ENCODE peak calls at places on chromosomes 5 and 9, in seven cellular contexts. One of them, this sample, is unnamed.

GRCh38 chr5:174825587-174825986 is 101.2 kb downstream of the MSX2 start:
- DNase-seq in GM06990: no peak
- DNase-seq in heart right ventricle: no peak
- DNase-seq in astrocyte: peak; percentile 79
- DNase-seq in cardiac muscle cell: no peak
- DNase-seq in A549: no peak
- DNase-seq in brain microvascular endothelial cell: peak; percentile 60
- DNase-seq in this sample: no peak

GRCh38 chr5:24788829-24789509 is 144.2 kb upstream of the CDH10 start:
- DNase-seq in brain microvascular endothelial cell: no peak
- DNase-seq in GM06990: no peak
- DNase-seq in cardiac muscle cell: no peak
- DNase-seq in astrocyte: peak; percentile 93
- DNase-seq in A549: peak; percentile 3
- DNase-seq in heart right ventricle: no peak
- DNase-seq in this sample: no peak

GRCh38 chr9:137129089-137129455 is 9.9 kb upstream of the GRIN1 start:
- DNase-seq in A549: peak; percentile 51
- DNase-seq in GM06990: peak; percentile 48
- DNase-seq in heart right ventricle: no peak
- DNase-seq in brain microvascular endothelial cell: peak; percentile 17
- DNase-seq in astrocyte: no peak
- DNase-seq in cardiac muscle cell: no peak
- DNase-seq in this sample: no peak

GRCh38 chr9:6006968-6007769 is 8.3 kb downstream of the RANBP6 start:
- DNase-seq in astrocyte: peak; percentile 75
- DNase-seq in GM06990: peak; percentile 93
- DNase-seq in brain microvascular endothelial cell: peak; percentile 85
- DNase-seq in A549: peak; percentile 93
- DNase-seq in heart right ventricle: peak; percentile 81
- DNase-seq in cardiac muscle cell: peak; percentile 92
- DNase-seq in this sample: peak; percentile 63

GRCh38 chr5:27015758-27016157 is 22.6 kb downstream of the CDH9 start:
- DNase-seq in astrocyte: no peak
- DNase-seq in heart right ventricle: no peak
- DNase-seq in A549: no peak
- DNase-seq in brain microvascular endothelial cell: no peak
- DNase-seq in GM06990: no peak
- DNase-seq in cardiac muscle cell: no peak
- DNase-seq in this sample: no peak

GRCh38 chr9:97510797-97511761 is 9.6 kb downstream of the TMOD1 start:
- DNase-seq in brain microvascular endothelial cell: peak; percentile 76
- DNase-seq in heart right ventricle: peak; percentile 27
- DNase-seq in GM06990: peak; percentile 82
- DNase-seq in A549: peak; percentile 51
- DNase-seq in astrocyte: peak; percentile 80
- DNase-seq in cardiac muscle cell: no peak
- DNase-seq in this sample: no peak

GRCh38 chr5:74575741-74576538 is 64.6 kb downstream of the ENC1 start:
- DNase-seq in A549: no peak
- DNase-seq in cardiac muscle cell: no peak
- DNase-seq in brain microvascular endothelial cell: peak; percentile 78
- DNase-seq in GM06990: no peak
- DNase-seq in heart right ventricle: no peak
- DNase-seq in astrocyte: peak; percentile 93
- DNase-seq in this sample: no peak

GRCh38 chr5:149550608-149551226 is 522 bp downstream of the CSNK1A1 start:
- DNase-seq in heart right ventricle: no peak
- DNase-seq in GM06990: no peak
- DNase-seq in A549: no peak
- DNase-seq in brain microvascular endothelial cell: no peak
- DNase-seq in cardiac muscle cell: peak; percentile 21
- DNase-seq in astrocyte: no peak
- DNase-seq in this sample: no peak

GRCh38 chr9:112061152-112061740 is 113.9 kb downstream of the SUSD1 start:
- DNase-seq in astrocyte: peak; percentile 99
- DNase-seq in A549: peak; percentile 80
- DNase-seq in heart right ventricle: peak; percentile 63
- DNase-seq in GM06990: peak; percentile 65
- DNase-seq in brain microvascular endothelial cell: peak; percentile 97
- DNase-seq in cardiac muscle cell: no peak
- DNase-seq in this sample: no peak

GRCh38 chr5:102856374-102856748 is 101.3 kb downstream of the PAM start:
- DNase-seq in heart right ventricle: no peak
- DNase-seq in cardiac muscle cell: no peak
- DNase-seq in GM06990: no peak
- DNase-seq in brain microvascular endothelial cell: peak; percentile 9
- DNase-seq in astrocyte: peak; percentile 54
- DNase-seq in A549: no peak
- DNase-seq in this sample: no peak

GRCh38 chr9:38432922-38433510 is 8.8 kb upstream of the IGFBPL1 start:
- DNase-seq in astrocyte: peak; percentile 22
- DNase-seq in heart right ventricle: no peak
- DNase-seq in cardiac muscle cell: peak; percentile 53
- DNase-seq in GM06990: no peak
- DNase-seq in A549: peak; percentile 60
- DNase-seq in brain microvascular endothelial cell: no peak
- DNase-seq in this sample: peak; percentile 37

GRCh38 chr5:145681686-145682085 is 153.5 kb downstream of the PRELID2 start:
- DNase-seq in A549: peak; percentile 74
- DNase-seq in brain microvascular endothelial cell: peak; percentile 85
- DNase-seq in astrocyte: peak; percentile 57
- DNase-seq in GM06990: peak; percentile 3
- DNase-seq in heart right ventricle: peak; percentile 46
- DNase-seq in cardiac muscle cell: peak; percentile 74
- DNase-seq in this sample: peak; percentile 46

GRCh38 chr9:93216072-93216364 is 32.1 kb downstream of the WNK2 start:
- DNase-seq in A549: no peak
- DNase-seq in astrocyte: no peak
- DNase-seq in GM06990: no peak
- DNase-seq in brain microvascular endothelial cell: no peak
- DNase-seq in cardiac muscle cell: no peak
- DNase-seq in heart right ventricle: no peak
- DNase-seq in this sample: no peak

GRCh38 chr5:17118631-17119030 is 98.8 kb upstream of the BASP1 start:
- DNase-seq in A549: peak; percentile 92
- DNase-seq in heart right ventricle: peak; percentile 57
- DNase-seq in cardiac muscle cell: no peak
- DNase-seq in astrocyte: peak; percentile 94
- DNase-seq in GM06990: no peak
- DNase-seq in brain microvascular endothelial cell: peak; percentile 99
- DNase-seq in this sample: no peak

GRCh38 chr9:97811534-97812246 is 41.3 kb upstream of the FOXE1 start:
- DNase-seq in A549: no peak
- DNase-seq in GM06990: no peak
- DNase-seq in astrocyte: peak; percentile 59
- DNase-seq in cardiac muscle cell: no peak
- DNase-seq in brain microvascular endothelial cell: peak; percentile 42
- DNase-seq in heart right ventricle: no peak
- DNase-seq in this sample: no peak

GRCh38 chr5:34584165-34584564 is 72.0 kb upstream of the RAI14 start:
- DNase-seq in heart right ventricle: no peak
- DNase-seq in GM06990: no peak
- DNase-seq in cardiac muscle cell: no peak
- DNase-seq in A549: no peak
- DNase-seq in brain microvascular endothelial cell: no peak
- DNase-seq in astrocyte: no peak
- DNase-seq in this sample: no peak

GRCh38 chr5:176653986-176654385 is 6.7 kb downstream of the TSPAN17 start:
- DNase-seq in cardiac muscle cell: no peak
- DNase-seq in A549: no peak
- DNase-seq in heart right ventricle: no peak
- DNase-seq in GM06990: no peak
- DNase-seq in astrocyte: no peak
- DNase-seq in brain microvascular endothelial cell: no peak
- DNase-seq in this sample: no peak

GRCh38 chr9:98109052-98109451 is 10.0 kb downstream of the TRIM14 start:
- DNase-seq in heart right ventricle: no peak
- DNase-seq in A549: no peak
- DNase-seq in brain microvascular endothelial cell: no peak
- DNase-seq in cardiac muscle cell: no peak
- DNase-seq in GM06990: no peak
- DNase-seq in astrocyte: no peak
- DNase-seq in this sample: no peak

GRCh38 chr9:93083592-93084470 is 12.2 kb upstream of the CARD19 start:
- DNase-seq in cardiac muscle cell: no peak
- DNase-seq in brain microvascular endothelial cell: no peak
- DNase-seq in A549: no peak
- DNase-seq in GM06990: no peak
- DNase-seq in heart right ventricle: no peak
- DNase-seq in astrocyte: no peak
- DNase-seq in this sample: no peak

GRCh38 chr9:108746864-108747263 is 108.9 kb downstream of the ACTL7B start:
- DNase-seq in A549: no peak
- DNase-seq in GM06990: no peak
- DNase-seq in brain microvascular endothelial cell: peak; percentile 23
- DNase-seq in cardiac muscle cell: no peak
- DNase-seq in astrocyte: peak; percentile 8
- DNase-seq in heart right ventricle: no peak
- DNase-seq in this sample: no peak

GRCh38 chr9:70049236-70049635 is 5.6 kb downstream of the MAMDC2 start:
- DNase-seq in heart right ventricle: peak; percentile 88
- DNase-seq in cardiac muscle cell: no peak
- DNase-seq in astrocyte: peak; percentile 59
- DNase-seq in GM06990: no peak
- DNase-seq in A549: no peak
- DNase-seq in brain microvascular endothelial cell: peak; percentile 72
- DNase-seq in this sample: peak; percentile 44

GRCh38 chr5:56270058-56270457 is 36.9 kb upstream of the ANKRD55 start:
- DNase-seq in brain microvascular endothelial cell: no peak
- DNase-seq in heart right ventricle: no peak
- DNase-seq in A549: peak; percentile 18
- DNase-seq in astrocyte: no peak
- DNase-seq in GM06990: no peak
- DNase-seq in cardiac muscle cell: peak; percentile 14
- DNase-seq in this sample: no peak

GRCh38 chr9:113568481-113569321 is 105.2 kb downstream of the RGS3 start:
- DNase-seq in heart right ventricle: no peak
- DNase-seq in cardiac muscle cell: no peak
- DNase-seq in astrocyte: no peak
- DNase-seq in A549: no peak
- DNase-seq in brain microvascular endothelial cell: no peak
- DNase-seq in GM06990: no peak
- DNase-seq in this sample: no peak

GRCh38 chr5:96226941-96227552 is 206.0 kb downstream of the PCSK1 start:
- DNase-seq in GM06990: no peak
- DNase-seq in cardiac muscle cell: no peak
- DNase-seq in brain microvascular endothelial cell: peak; percentile 91
- DNase-seq in A549: peak; percentile 19
- DNase-seq in astrocyte: peak; percentile 96
- DNase-seq in heart right ventricle: no peak
- DNase-seq in this sample: no peak

GRCh38 chr5:142149363-142149762 is 40.8 kb downstream of the NDFIP1 start:
- DNase-seq in heart right ventricle: no peak
- DNase-seq in GM06990: no peak
- DNase-seq in cardiac muscle cell: no peak
- DNase-seq in A549: no peak
- DNase-seq in astrocyte: no peak
- DNase-seq in brain microvascular endothelial cell: no peak
- DNase-seq in this sample: no peak

GRCh38 chr9:92341578-92341977 is 15.8 kb downstream of the CENPP start:
- DNase-seq in astrocyte: no peak
- DNase-seq in heart right ventricle: no peak
- DNase-seq in brain microvascular endothelial cell: no peak
- DNase-seq in A549: no peak
- DNase-seq in cardiac muscle cell: no peak
- DNase-seq in GM06990: no peak
- DNase-seq in this sample: no peak

GRCh38 chr5:180041501-180042274 is 29.9 kb downstream of the RNF130 start:
- DNase-seq in heart right ventricle: no peak
- DNase-seq in brain microvascular endothelial cell: no peak
- DNase-seq in A549: no peak
- DNase-seq in GM06990: no peak
- DNase-seq in cardiac muscle cell: no peak
- DNase-seq in astrocyte: no peak
- DNase-seq in this sample: no peak

DNA sequence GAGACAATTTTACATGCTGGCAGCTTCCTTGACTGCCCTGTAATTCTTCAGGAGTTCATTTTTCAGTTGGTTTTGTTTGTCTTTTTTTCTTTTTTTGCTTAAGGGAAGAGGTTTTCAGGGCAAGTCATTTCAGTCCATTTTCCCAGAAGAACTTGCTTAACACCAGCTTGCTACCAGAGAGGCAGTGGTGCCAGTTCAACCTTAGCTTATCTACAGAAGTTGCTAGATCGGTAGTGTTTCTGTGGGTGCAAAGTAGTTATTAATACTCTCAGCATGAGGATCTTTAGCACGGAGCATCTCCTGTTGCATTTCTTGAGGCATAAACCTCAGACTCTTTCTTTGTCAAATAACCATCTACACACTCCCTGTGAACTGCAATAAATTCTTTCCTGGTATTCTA is 1.1 kb downstream of the SPEF2 start:
- DNase-seq in A549: no peak
- DNase-seq in brain microvascular endothelial cell: no peak
- DNase-seq in astrocyte: no peak
- DNase-seq in cardiac muscle cell: no peak
- DNase-seq in heart right ventricle: no peak
- DNase-seq in GM06990: no peak
- DNase-seq in this sample: no peak
- H3K4me3 ChIP-seq in A549: peak overlapping the region; percentile 87
- H3K4me3 ChIP-seq in brain microvascular endothelial cell: no peak overlapping the region
- H3K4me3 ChIP-seq in astrocyte: no peak overlapping the region
- H3K4me3 ChIP-seq in cardiac muscle cell: peak overlapping the region; percentile 82
- H3K4me3 ChIP-seq in heart right ventricle: no peak overlapping the region
- H3K4me3 ChIP-seq in GM06990: no peak overlapping the region
- H3K4me3 ChIP-seq in this sample: peak overlapping the region; percentile 85

GRCh38 chr9:37410969-37411785 is 11.3 kb upstream of the GRHPR start:
- DNase-seq in A549: peak; percentile 31
- DNase-seq in brain microvascular endothelial cell: no peak
- DNase-seq in cardiac muscle cell: no peak
- DNase-seq in astrocyte: no peak
- DNase-seq in heart right ventricle: no peak
- DNase-seq in GM06990: peak; percentile 89
- DNase-seq in this sample: no peak
- TF ChIP-seq CTCF in A549: peak; percentile 13
- TF ChIP-seq CTCF in brain microvascular endothelial cell: peak; percentile 66
- TF ChIP-seq CTCF in cardiac muscle cell: peak; percentile 39
- TF ChIP-seq CTCF in astrocyte: peak; percentile 14
- TF ChIP-seq CTCF in heart right ventricle: no peak
- TF ChIP-seq CTCF in GM06990: peak; percentile 79
- TF ChIP-seq CTCF in this sample: peak; percentile 25

GRCh38 chr5:7876867-7877266 is 7.9 kb downstream of the MTRR start:
- DNase-seq in astrocyte: peak; percentile 57
- DNase-seq in cardiac muscle cell: no peak
- DNase-seq in GM06990: no peak
- DNase-seq in heart right ventricle: no peak
- DNase-seq in A549: no peak
- DNase-seq in brain microvascular endothelial cell: peak; percentile 65
- DNase-seq in this sample: no peak
- H3K4me3 ChIP-seq in astrocyte: no peak overlapping the region
- H3K4me3 ChIP-seq in cardiac muscle cell: no peak overlapping the region
- H3K4me3 ChIP-seq in GM06990: no peak overlapping the region
- H3K4me3 ChIP-seq in heart right ventricle: no peak overlapping the region
- H3K4me3 ChIP-seq in A549: no peak overlapping the region
- H3K4me3 ChIP-seq in brain microvascular endothelial cell: no peak overlapping the region
- H3K4me3 ChIP-seq in this sample: no peak overlapping the region

DNA sequence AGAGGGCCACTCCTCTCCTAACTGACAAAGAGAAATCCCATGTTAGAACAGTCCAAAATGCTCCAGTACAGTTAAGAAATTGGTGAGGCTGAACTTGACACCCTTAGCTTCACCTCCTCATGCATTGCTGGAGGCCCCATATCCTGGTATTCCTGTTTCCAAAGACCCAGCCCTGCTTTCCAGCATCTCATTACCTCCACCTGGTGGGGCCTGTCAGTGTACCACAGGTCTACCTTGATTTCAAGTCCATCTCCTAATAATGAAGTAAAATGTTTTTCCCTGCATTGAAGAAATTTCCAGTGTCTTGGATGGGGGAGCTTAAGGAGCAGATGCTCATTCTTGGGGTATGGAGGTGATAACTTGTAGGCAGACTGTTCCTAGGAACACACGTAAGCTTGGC is 70.6 kb upstream of the S1PR3 start:
- DNase-seq in astrocyte: no peak
- DNase-seq in GM06990: no peak
- DNase-seq in cardiac muscle cell: no peak
- DNase-seq in heart right ventricle: no peak
- DNase-seq in brain microvascular endothelial cell: no peak
- DNase-seq in A549: peak; percentile 11
- DNase-seq in this sample: no peak
- TF ChIP-seq CTCF in astrocyte: no peak
- TF ChIP-seq CTCF in GM06990: no peak
- TF ChIP-seq CTCF in cardiac muscle cell: no peak
- TF ChIP-seq CTCF in heart right ventricle: no peak
- TF ChIP-seq CTCF in brain microvascular endothelial cell: no peak
- TF ChIP-seq CTCF in A549: no peak
- TF ChIP-seq CTCF in this sample: peak; percentile 26

This sample was measured in LNCaP clone FGC.